ENCODE peak calls at places on chromosomes 6 and 20, in ten cellular contexts. One of them, this sample, is unnamed.

GRCh38 chr6:94350833-94351232 is 931.5 kb upstream of the EPHA7 start:
- DNase-seq in mammary epithelial cell: no peak
- DNase-seq in effector memory CD4-positive, alpha-beta T cell: no peak
- DNase-seq in dorsolateral prefrontal cortex: no peak
- DNase-seq in H9: no peak
- DNase-seq in left lung: no peak
- DNase-seq in cardiac muscle cell: no peak
- DNase-seq in K562: no peak
- DNase-seq in uterus: no peak
- DNase-seq in tibial nerve: no peak
- DNase-seq in this sample: no peak

GRCh38 chr6:3561745-3562144 is 104.9 kb upstream of the SLC22A23 start:
- DNase-seq in mammary epithelial cell: no peak
- DNase-seq in effector memory CD4-positive, alpha-beta T cell: no peak
- DNase-seq in dorsolateral prefrontal cortex: no peak
- DNase-seq in H9: no peak
- DNase-seq in left lung: no peak
- DNase-seq in cardiac muscle cell: peak; percentile 35
- DNase-seq in K562: no peak
- DNase-seq in uterus: no peak
- DNase-seq in tibial nerve: no peak
- DNase-seq in this sample: no peak

GRCh38 chr6:164322533-164322932 is 908.0 kb downstream of the QKI start:
- DNase-seq in mammary epithelial cell: peak; percentile 1
- DNase-seq in effector memory CD4-positive, alpha-beta T cell: no peak
- DNase-seq in dorsolateral prefrontal cortex: no peak
- DNase-seq in H9: no peak
- DNase-seq in left lung: no peak
- DNase-seq in cardiac muscle cell: peak; percentile 92
- DNase-seq in K562: no peak
- DNase-seq in uterus: no peak
- DNase-seq in tibial nerve: no peak
- DNase-seq in this sample: no peak

GRCh38 chr20:13102689-13103088 is 93.9 kb downstream of the SPTLC3 start:
- DNase-seq in mammary epithelial cell: no peak
- DNase-seq in effector memory CD4-positive, alpha-beta T cell: no peak
- DNase-seq in dorsolateral prefrontal cortex: no peak
- DNase-seq in H9: no peak
- DNase-seq in left lung: no peak
- DNase-seq in cardiac muscle cell: no peak
- DNase-seq in K562: no peak
- DNase-seq in uterus: no peak
- DNase-seq in tibial nerve: no peak
- DNase-seq in this sample: no peak

GRCh38 chr6:110039364-110039995 is 61.4 kb downstream of the GPR6 start:
- DNase-seq in mammary epithelial cell: peak; percentile 74
- DNase-seq in effector memory CD4-positive, alpha-beta T cell: peak; percentile 40
- DNase-seq in dorsolateral prefrontal cortex: peak; percentile 89
- DNase-seq in H9: peak; percentile 90
- DNase-seq in left lung: peak; percentile 84
- DNase-seq in cardiac muscle cell: peak; percentile 95
- DNase-seq in K562: peak; percentile 66
- DNase-seq in uterus: peak; percentile 82
- DNase-seq in tibial nerve: peak; percentile 75
- DNase-seq in this sample: peak; percentile 80

GRCh38 chr6:112113371-112113770 is 26.0 kb downstream of the FAM229B start:
- DNase-seq in mammary epithelial cell: no peak
- DNase-seq in effector memory CD4-positive, alpha-beta T cell: no peak
- DNase-seq in dorsolateral prefrontal cortex: no peak
- DNase-seq in H9: no peak
- DNase-seq in left lung: no peak
- DNase-seq in cardiac muscle cell: no peak
- DNase-seq in K562: no peak
- DNase-seq in uterus: no peak
- DNase-seq in tibial nerve: no peak
- DNase-seq in this sample: no peak

GRCh38 chr6:11632795-11633511 is 95.4 kb downstream of the TMEM170B start:
- DNase-seq in mammary epithelial cell: peak; percentile 34
- DNase-seq in effector memory CD4-positive, alpha-beta T cell: no peak
- DNase-seq in dorsolateral prefrontal cortex: no peak
- DNase-seq in H9: no peak
- DNase-seq in left lung: no peak
- DNase-seq in cardiac muscle cell: peak; percentile 23
- DNase-seq in K562: no peak
- DNase-seq in uterus: no peak
- DNase-seq in tibial nerve: no peak
- DNase-seq in this sample: no peak

GRCh38 chr6:157143885-157144795 is 179.2 kb downstream of the TMEM242 start:
- DNase-seq in mammary epithelial cell: no peak
- DNase-seq in effector memory CD4-positive, alpha-beta T cell: no peak
- DNase-seq in dorsolateral prefrontal cortex: no peak
- DNase-seq in H9: no peak
- DNase-seq in left lung: no peak
- DNase-seq in cardiac muscle cell: peak; percentile 77
- DNase-seq in K562: no peak
- DNase-seq in uterus: no peak
- DNase-seq in tibial nerve: no peak
- DNase-seq in this sample: peak; percentile 61

GRCh38 chr6:57116776-57117175 is 26.8 kb downstream of the ZNF451 start:
- DNase-seq in mammary epithelial cell: no peak
- DNase-seq in effector memory CD4-positive, alpha-beta T cell: no peak
- DNase-seq in dorsolateral prefrontal cortex: no peak
- DNase-seq in H9: no peak
- DNase-seq in left lung: no peak
- DNase-seq in cardiac muscle cell: peak; percentile 53
- DNase-seq in K562: no peak
- DNase-seq in uterus: no peak
- DNase-seq in tibial nerve: no peak
- DNase-seq in this sample: no peak

GRCh38 chr20:41560971-41561370 is 57.2 kb downstream of the CHD6 start:
- DNase-seq in mammary epithelial cell: no peak
- DNase-seq in effector memory CD4-positive, alpha-beta T cell: no peak
- DNase-seq in dorsolateral prefrontal cortex: no peak
- DNase-seq in H9: no peak
- DNase-seq in left lung: no peak
- DNase-seq in cardiac muscle cell: no peak
- DNase-seq in K562: no peak
- DNase-seq in uterus: no peak
- DNase-seq in tibial nerve: no peak
- DNase-seq in this sample: no peak

GRCh38 chr6:16723833-16724232 is 37.4 kb downstream of the ATXN1 start:
- DNase-seq in mammary epithelial cell: peak; percentile 92
- DNase-seq in effector memory CD4-positive, alpha-beta T cell: no peak
- DNase-seq in dorsolateral prefrontal cortex: no peak
- DNase-seq in H9: peak; percentile 58
- DNase-seq in left lung: no peak
- DNase-seq in cardiac muscle cell: peak; percentile 91
- DNase-seq in K562: no peak
- DNase-seq in uterus: no peak
- DNase-seq in tibial nerve: no peak
- DNase-seq in this sample: no peak

GRCh38 chr6:48429610-48430009 is 318.6 kb upstream of the PTCHD4 start:
- DNase-seq in mammary epithelial cell: no peak
- DNase-seq in effector memory CD4-positive, alpha-beta T cell: no peak
- DNase-seq in dorsolateral prefrontal cortex: no peak
- DNase-seq in H9: no peak
- DNase-seq in left lung: no peak
- DNase-seq in cardiac muscle cell: no peak
- DNase-seq in K562: no peak
- DNase-seq in uterus: no peak
- DNase-seq in tibial nerve: no peak
- DNase-seq in this sample: no peak

DNA sequence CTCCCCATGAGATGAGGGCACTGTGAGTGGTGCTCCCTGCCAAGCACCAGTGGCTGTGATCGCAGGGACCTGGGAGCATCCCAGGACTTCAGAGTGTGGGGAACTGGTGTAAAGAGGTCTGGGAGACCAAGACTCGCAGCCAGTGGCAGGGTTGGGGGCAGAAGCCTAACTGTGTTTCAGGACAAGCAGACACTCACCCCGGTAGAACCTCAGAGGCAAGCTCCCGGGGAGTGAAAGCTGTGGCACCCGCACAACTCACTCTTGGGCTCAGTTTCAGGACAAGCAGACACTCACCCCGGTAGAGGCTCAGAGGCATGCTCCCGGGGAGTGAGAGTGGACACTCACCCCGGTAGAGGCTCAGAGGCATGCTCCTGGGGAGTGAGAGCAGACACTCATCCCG is 112.8 kb downstream of the ASXL1 start:
- DNase-seq in mammary epithelial cell: no peak
- DNase-seq in effector memory CD4-positive, alpha-beta T cell: no peak
- DNase-seq in dorsolateral prefrontal cortex: no peak
- DNase-seq in H9: no peak
- DNase-seq in left lung: no peak
- DNase-seq in cardiac muscle cell: no peak
- DNase-seq in K562: no peak
- DNase-seq in uterus: no peak
- DNase-seq in tibial nerve: no peak
- DNase-seq in this sample: no peak
- H3K27ac ChIP-seq in mammary epithelial cell: no peak overlapping the region
- H3K27ac ChIP-seq in effector memory CD4-positive, alpha-beta T cell: peak overlapping the region; percentile 23
- H3K27ac ChIP-seq in dorsolateral prefrontal cortex: peak overlapping the region; percentile 60
- H3K27ac ChIP-seq in H9: no peak overlapping the region
- H3K27ac ChIP-seq in left lung: peak overlapping the region; percentile 59
- H3K27ac ChIP-seq in cardiac muscle cell: no peak overlapping the region
- H3K27ac ChIP-seq in K562: no peak overlapping the region
- H3K27ac ChIP-seq in uterus: no peak overlapping the region
- H3K27ac ChIP-seq in tibial nerve: peak overlapping the region; percentile 89
- H3K27ac ChIP-seq in this sample: peak overlapping the region; percentile 85

DNA sequence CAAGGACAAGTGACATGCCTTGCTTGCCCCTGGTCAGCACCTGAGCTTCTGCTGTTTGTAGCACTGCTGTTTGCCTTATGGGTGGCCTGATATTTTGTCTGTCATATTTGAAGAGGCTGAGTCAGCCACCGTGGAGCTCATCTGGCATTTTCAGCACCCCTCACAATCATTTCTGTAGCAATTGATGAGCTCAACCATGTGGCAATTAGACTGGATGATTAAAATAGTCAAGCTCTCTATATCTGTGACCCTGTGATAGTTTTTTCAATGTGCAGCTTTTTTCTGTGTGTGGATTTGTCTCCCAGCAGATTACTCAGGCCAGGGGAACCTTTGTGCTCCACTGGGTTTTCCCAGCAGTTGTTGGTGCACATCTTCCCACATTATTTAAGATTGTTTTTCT is 31.8 kb upstream of the GLP1R start:
- DNase-seq in mammary epithelial cell: no peak
- DNase-seq in effector memory CD4-positive, alpha-beta T cell: no peak
- DNase-seq in dorsolateral prefrontal cortex: no peak
- DNase-seq in H9: no peak
- DNase-seq in left lung: no peak
- DNase-seq in cardiac muscle cell: no peak
- DNase-seq in K562: no peak
- DNase-seq in uterus: no peak
- DNase-seq in tibial nerve: no peak
- DNase-seq in this sample: no peak
- H3K27me3 ChIP-seq in mammary epithelial cell: peaks cover 5% of the 10 kb centered on the region
- H3K27me3 ChIP-seq in effector memory CD4-positive, alpha-beta T cell: no peaks in the 10 kb centered on the region
- H3K27me3 ChIP-seq in dorsolateral prefrontal cortex: no peaks in the 10 kb centered on the region
- H3K27me3 ChIP-seq in H9: no peaks in the 10 kb centered on the region
- H3K27me3 ChIP-seq in left lung: no peaks in the 10 kb centered on the region
- H3K27me3 ChIP-seq in cardiac muscle cell: peaks cover 16% of the 10 kb centered on the region
- H3K27me3 ChIP-seq in K562: peaks cover 36% of the 10 kb centered on the region
- H3K27me3 ChIP-seq in uterus: no peaks in the 10 kb centered on the region
- H3K27me3 ChIP-seq in tibial nerve: no peaks in the 10 kb centered on the region
- H3K27me3 ChIP-seq in this sample: no peaks in the 10 kb centered on the region

GRCh38 chr6:82363368-82364086 is at the start of gene TPBG:
- DNase-seq in mammary epithelial cell: peak; percentile 88
- DNase-seq in effector memory CD4-positive, alpha-beta T cell: peak; percentile 14
- DNase-seq in dorsolateral prefrontal cortex: no peak
- DNase-seq in H9: peak; percentile 89
- DNase-seq in left lung: peak; percentile 49
- DNase-seq in cardiac muscle cell: peak; percentile 69
- DNase-seq in K562: peak; percentile 13
- DNase-seq in uterus: peak; percentile 59
- DNase-seq in tibial nerve: no peak
- DNase-seq in this sample: peak; percentile 45
- H3K27ac ChIP-seq in mammary epithelial cell: peak within 1 kb of the TSS; percentile 82
- H3K27ac ChIP-seq in effector memory CD4-positive, alpha-beta T cell: no peak within 1 kb of the TSS
- H3K27ac ChIP-seq in dorsolateral prefrontal cortex: no peak within 1 kb of the TSS
- H3K27ac ChIP-seq in H9: peak within 1 kb of the TSS; percentile 12
- H3K27ac ChIP-seq in left lung: peak within 1 kb of the TSS; percentile 81
- H3K27ac ChIP-seq in cardiac muscle cell: peak within 1 kb of the TSS; percentile 72
- H3K27ac ChIP-seq in K562: no peak within 1 kb of the TSS
- H3K27ac ChIP-seq in uterus: peak within 1 kb of the TSS; percentile 83
- H3K27ac ChIP-seq in tibial nerve: peak within 1 kb of the TSS; percentile 65
- H3K27ac ChIP-seq in this sample: no peak within 1 kb of the TSS

GRCh38 chr20:51022803-51023616 is at the start of gene KCNG1:
- DNase-seq in mammary epithelial cell: peak; percentile 76
- DNase-seq in effector memory CD4-positive, alpha-beta T cell: no peak
- DNase-seq in dorsolateral prefrontal cortex: peak; percentile 59
- DNase-seq in H9: peak; percentile 86
- DNase-seq in left lung: peak; percentile 70
- DNase-seq in cardiac muscle cell: peak; percentile 81
- DNase-seq in K562: peak; percentile 91
- DNase-seq in uterus: peak; percentile 62
- DNase-seq in tibial nerve: no peak
- DNase-seq in this sample: peak; percentile 62

GRCh38 chr20:51021067-51022025 is 1.6 kb downstream of the KCNG1 start:
- DNase-seq in mammary epithelial cell: peak; percentile 31
- DNase-seq in effector memory CD4-positive, alpha-beta T cell: no peak
- DNase-seq in dorsolateral prefrontal cortex: no peak
- DNase-seq in H9: no peak
- DNase-seq in left lung: no peak
- DNase-seq in cardiac muscle cell: peak; percentile 43
- DNase-seq in K562: no peak
- DNase-seq in uterus: no peak
- DNase-seq in tibial nerve: no peak
- DNase-seq in this sample: no peak

GRCh38 chr20:51024761-51025160 is 1.9 kb upstream of the KCNG1 start:
- DNase-seq in mammary epithelial cell: no peak
- DNase-seq in effector memory CD4-positive, alpha-beta T cell: no peak
- DNase-seq in dorsolateral prefrontal cortex: no peak
- DNase-seq in H9: no peak
- DNase-seq in left lung: no peak
- DNase-seq in cardiac muscle cell: no peak
- DNase-seq in K562: no peak
- DNase-seq in uterus: no peak
- DNase-seq in tibial nerve: no peak
- DNase-seq in this sample: no peak

GRCh38 chr20:51022227-51022802 is 592 bp downstream of the KCNG1 start:
- DNase-seq in mammary epithelial cell: peak; percentile 7
- DNase-seq in effector memory CD4-positive, alpha-beta T cell: no peak
- DNase-seq in dorsolateral prefrontal cortex: no peak
- DNase-seq in H9: no peak
- DNase-seq in left lung: no peak
- DNase-seq in cardiac muscle cell: no peak
- DNase-seq in K562: no peak
- DNase-seq in uterus: no peak
- DNase-seq in tibial nerve: no peak
- DNase-seq in this sample: no peak

DNA sequence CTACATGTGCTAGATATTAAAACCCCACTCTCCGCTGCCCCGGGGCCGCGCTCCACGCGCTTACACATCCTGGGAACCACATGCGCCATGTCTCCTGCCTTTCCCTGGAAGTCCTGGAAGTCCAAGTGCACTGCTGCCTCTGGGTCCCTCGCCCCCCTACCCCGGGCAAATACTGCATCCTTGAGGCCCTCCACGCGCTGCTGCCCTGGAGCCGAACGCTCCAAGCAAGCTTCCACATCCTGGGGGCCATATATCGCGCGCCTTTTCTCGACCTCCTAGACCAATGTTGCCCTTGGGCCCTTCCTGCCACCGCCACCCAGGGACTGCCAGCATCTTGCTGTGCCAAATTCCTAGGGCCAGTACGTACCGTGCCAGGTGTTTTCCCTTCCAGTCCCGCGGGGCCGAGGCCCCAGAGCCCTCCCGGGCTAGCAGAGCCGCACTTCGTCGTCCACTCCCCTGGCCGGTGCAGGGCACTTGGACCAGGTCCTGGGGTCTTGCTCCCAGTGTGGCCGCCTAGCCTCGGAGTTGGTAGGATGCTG is 779 bp upstream of the KCNG1 start:
- DNase-seq in mammary epithelial cell: no peak
- DNase-seq in effector memory CD4-positive, alpha-beta T cell: no peak
- DNase-seq in dorsolateral prefrontal cortex: no peak
- DNase-seq in H9: no peak
- DNase-seq in left lung: no peak
- DNase-seq in cardiac muscle cell: no peak
- DNase-seq in K562: no peak
- DNase-seq in uterus: no peak
- DNase-seq in tibial nerve: no peak
- DNase-seq in this sample: no peak
- H3K27me3 ChIP-seq in mammary epithelial cell: peaks cover 7% of the 10 kb centered on the region
- H3K27me3 ChIP-seq in effector memory CD4-positive, alpha-beta T cell: peaks cover 11% of the 10 kb centered on the region
- H3K27me3 ChIP-seq in dorsolateral prefrontal cortex: peaks cover 17% of the 10 kb centered on the region
- H3K27me3 ChIP-seq in H9: peaks cover 17% of the 10 kb centered on the region
- H3K27me3 ChIP-seq in left lung: peaks cover 100% of the 10 kb centered on the region
- H3K27me3 ChIP-seq in cardiac muscle cell: peaks cover 7% of the 10 kb centered on the region
- H3K27me3 ChIP-seq in K562: peaks cover 69% of the 10 kb centered on the region
- H3K27me3 ChIP-seq in uterus: no peaks in the 10 kb centered on the region
- H3K27me3 ChIP-seq in tibial nerve: no peaks in the 10 kb centered on the region
- H3K27me3 ChIP-seq in this sample: peaks cover 22% of the 10 kb centered on the region